ENCODE peak calls at places on chromosomes 1 and 21, in six cellular contexts. O is activated gamma-delta T cell; A is stimulated activated CD8-positive, alpha-beta memory T cell treated with anti-CD3 and anti-CD28 coated beads, Interleukin-15, amount 100 ng/mL, for 4 hours; P is naive thymus-derived CD4-positive, alpha-beta T cell; B is NCI-H187 treated with DMSO at 0.1 percent for 48 hours; E is thyroid gland. J is an unnamed sample.

GRCh38 chr1:209650454-209650853 is 1.8 kb downstream of the LAMB3 start:
- DNase-seq in O (no peak), A (no peak), P (no peak), B (no peak), E (no peak), J (no peak)

GRCh38 chr1:203096566-203096965 is 10.8 kb upstream of the MYOG start:
- DNase-seq in O (no peak), A (no peak), P (no peak), B (no peak), E (no peak), J (no peak)

GRCh38 chr1:45327644-45328515 is 1.2 kb downstream of the HPDL start:
- DNase-seq in O (no peak), A (no peak), P (no peak), B (no peak), E (no peak), J (no peak)

GRCh38 chr1:211632808-211633522 is 42.5 kb downstream of the NEK2 start:
- DNase-seq in O (no peak), A (no peak), P (no peak), B (no peak), E (peak), J (no peak)

GRCh38 chr1:16145030-16145987 is 10.6 kb downstream of the EPHA2 start:
- DNase-seq in O (no peak), A (no peak), P (no peak), B (no peak), E (peak), J (no peak)

GRCh38 chr1:1922782-1923680 is 4.0 kb upstream of the TMEM52 start:
- DNase-seq in O (no peak), A (no peak), P (no peak), B (no peak), E (no peak), J (no peak)

GRCh38 chr1:212858461-212859265 is 588 bp downstream of the FLVCR1 start:
- DNase-seq in O (no peak), A (no peak), P (peak), B (no peak), E (peak), J (no peak)

GRCh38 chr1:18662286-18662639 is 31.6 kb downstream of the PAX7 start:
- DNase-seq in O (no peak), A (no peak), P (no peak), B (no peak), E (no peak), J (no peak)

GRCh38 chr1:208203127-208203847 is 40.9 kb downstream of the PLXNA2 start:
- DNase-seq in O (no peak), A (no peak), P (no peak), B (no peak), E (peak), J (no peak)

GRCh38 chr1:197771388-197771787 is 3.9 kb downstream of the DENND1B start:
- DNase-seq in O (no peak), A (no peak), P (no peak), B (no peak), E (no peak), J (no peak)

GRCh38 chr1:30816211-30817082 is 58.9 kb upstream of the LAPTM5 start:
- DNase-seq in O (no peak), A (no peak), P (no peak), B (no peak), E (peak), J (no peak)

GRCh38 chr1:64479874-64480273 is 9.9 kb downstream of the CACHD1 start:
- DNase-seq in O (no peak), A (no peak), P (no peak), B (no peak), E (peak), J (no peak)

GRCh38 chr1:198387587-198387986 is 152.9 kb downstream of the ATP6V1G3 start:
- DNase-seq in O (no peak), A (no peak), P (no peak), B (no peak), E (no peak), J (no peak)

GRCh38 chr21:44703731-44704635 is 7.0 kb downstream of the KRTAP10-12 start:
- DNase-seq in O (no peak), A (no peak), P (no peak), B (no peak), E (no peak), J (no peak)

GRCh38 chr1:244329591-244330317 is 122.0 kb downstream of the ADSS2 start:
- DNase-seq in O (no peak), A (no peak), P (no peak), B (no peak), E (no peak), J (no peak)

GRCh38 chr1:81706650-81707435 is 93.9 kb upstream of the ADGRL2 start:
- DNase-seq in O (no peak), A (no peak), P (no peak), B (no peak), E (no peak), J (no peak)

GRCh38 chr1:173122958-173123852 is 72.5 kb upstream of the TNFSF18 start:
- DNase-seq in O (no peak), A (no peak), P (no peak), B (no peak), E (peak), J (no peak)

GRCh38 chr1:117587479-117588356 is 18.1 kb upstream of the TENT5C start:
- DNase-seq in O (no peak), A (no peak), P (no peak), B (no peak), E (no peak), J (no peak)

GRCh38 chr1:199272690-199273089 is 633.9 kb downstream of the PTPRC start:
- DNase-seq in O (no peak), A (no peak), P (no peak), B (no peak), E (peak), J (no peak)

GRCh38 chr1:184242507-184242943 is 144.3 kb upstream of the C1orf21 start:
- DNase-seq in O (no peak), A (no peak), P (no peak), B (no peak), E (no peak), J (no peak)

GRCh38 chr1:14913475-14914155 is 239.9 kb upstream of the TMEM51 start:
- DNase-seq in O (no peak), A (no peak), P (no peak), B (no peak), E (peak), J (no peak)

GRCh38 chr1:166947398-166948043 is 27.8 kb downstream of the ILDR2 start:
- DNase-seq in O (no peak), A (no peak), P (no peak), B (no peak), E (peak), J (peak)

GRCh38 chr1:63940440-63940839 is 166.6 kb downstream of the ROR1 start:
- DNase-seq in O (no peak), A (no peak), P (no peak), B (no peak), E (no peak), J (no peak)

GRCh38 chr1:18398791-18399551 is 81.8 kb upstream of the KLHDC7A start:
- DNase-seq in O (no peak), A (no peak), P (no peak), B (no peak), E (no peak), J (no peak)

GRCh38 chr21:33088384-33088783 is 18.4 kb downstream of the OLIG1 start:
- DNase-seq in O (no peak), A (no peak), P (no peak), B (no peak), E (no peak), J (no peak)

GRCh38 chr1:207938016-207938415 is 27.1 kb upstream of the CD34 start:
- DNase-seq in O (no peak), A (no peak), P (no peak), B (no peak), E (no peak), J (no peak)

GRCh38 chr1:223017291-223017690 is 125.8 kb downstream of the TLR5 start:
- DNase-seq in O (no peak), A (no peak), P (no peak), B (no peak), E (no peak), J (no peak)

GRCh38 chr1:44707112-44707881 is 23.7 kb downstream of the RNU5D-1 start:
- DNase-seq in O (no peak), A (no peak), P (no peak), B (no peak), E (no peak), J (no peak)

GRCh38 chr1:54971317-54971791 is 9.1 kb upstream of the TMEM61 start:
- DNase-seq in O (no peak), A (no peak), P (no peak), B (no peak), E (no peak), J (no peak)

GRCh38 chr1:156342556-156342955 is 4.2 kb downstream of the TSACC start:
- DNase-seq in O (no peak), A (no peak), P (no peak), B (no peak), E (no peak), J (no peak)

GRCh38 chr1:46333300-46334029 is 7.1 kb upstream of the NSUN4 start:
- DNase-seq in O (no peak), A (no peak), P (no peak), B (no peak), E (no peak), J (no peak)

GRCh38 chr1:188958461-188959115 is 1519.1 kb downstream of the BRINP3 start:
- DNase-seq in O (no peak), A (no peak), P (no peak), B (no peak), E (no peak), J (no peak)

GRCh38 chr1:237879195-237879594 is 11.5 kb downstream of the ZP4 start:
- DNase-seq in O (no peak), A (no peak), P (no peak), B (no peak), E (no peak), J (no peak)

GRCh38 chr1:228337031-228337564 is 69.5 kb downstream of the TRIM11 start:
- DNase-seq in O (no peak), A (no peak), P (no peak), B (no peak), E (no peak), J (no peak)

GRCh38 chr1:110686188-110686587 is 11.4 kb upstream of the KCNA3 start:
- DNase-seq in O (no peak), A (no peak), P (no peak), B (no peak), E (no peak), J (no peak)

GRCh38 chr1:153535664-153536585 is at the start of gene S100A6:
- DNase-seq in O (peak), A (peak), P (peak), B (no peak), E (peak), J (peak)